ENCODE peak calls at places on chromosomes 3 and 15, in four cellular contexts. F is fibroblast of lung, S is HepG2, T is psoas muscle. I is an unnamed sample.

GRCh38 chr3:172317984-172318383 is 130.3 kb downstream of the GHSR start:
- DNase-seq in F (peak; percentile 96), S (no peak), T (peak; percentile 53), I (peak; percentile 53)

GRCh38 chr3:156433910-156434309 is 121.0 kb downstream of the SSR3 start:
- DNase-seq in F (peak; percentile 32), S (no peak), T (no peak), I (no peak)

GRCh38 chr3:60917136-60917535 is 334.1 kb downstream of the FHIT start:
- DNase-seq in F (no peak), S (no peak), T (no peak), I (no peak)

GRCh38 chr3:13782501-13782900 is 97.4 kb downstream of the WNT7A start:
- DNase-seq in F (no peak), S (no peak), T (no peak), I (peak; percentile 32)

GRCh38 chr15:31080618-31081017 is 20.9 kb downstream of the TRPM1 start:
- DNase-seq in F (peak; percentile 48), S (no peak), T (peak; percentile 32), I (peak; percentile 79)

GRCh38 chr15:43266834-43267233 is at the start of gene TGM5:
- DNase-seq in F (no peak), S (no peak), T (no peak), I (no peak)

GRCh38 chr3:42745776-42746454 is 27.1 kb downstream of the CCDC13 start:
- DNase-seq in F (no peak), S (no peak), T (no peak), I (no peak)

GRCh38 chr3:134315286-134316106 is 58.8 kb downstream of the AMOTL2 start:
- DNase-seq in F (peak; percentile 71), S (no peak), T (peak; percentile 88), I (no peak)

GRCh38 chr15:25582886-25583285 is 144.1 kb upstream of the UBE3A start:
- DNase-seq in F (no peak), S (no peak), T (no peak), I (no peak)

GRCh38 chr3:24607281-24607680 is 112.6 kb upstream of the THRB start:
- DNase-seq in F (no peak), S (no peak), T (no peak), I (no peak)

GRCh38 chr3:83035704-83036010 is 1274.2 kb upstream of the GBE1 start:
- DNase-seq in F (no peak), S (no peak), T (no peak), I (peak; percentile 17)

GRCh38 chr3:105868450-105868744 is 415 bp downstream of the CBLB start:
- DNase-seq in F (peak; percentile 46), S (peak; percentile 35), T (peak; percentile 53), I (peak; percentile 82)

GRCh38 chr3:136659253-136659652 is 92.9 kb downstream of the STAG1 start:
- DNase-seq in F (peak; percentile 86), S (no peak), T (no peak), I (no peak)

GRCh38 chr3:123834631-123835030 is 49.5 kb downstream of the MYLK start:
- DNase-seq in F (peak; percentile 53), S (no peak), T (no peak), I (no peak)

GRCh38 chr3:141642215-141642614 is 95.9 kb upstream of the RNF7 start:
- DNase-seq in F (no peak), S (peak; percentile 46), T (no peak), I (no peak)

GRCh38 chr3:50264389-50264963 is 4.5 kb upstream of the SEMA3B start:
- DNase-seq in F (peak; percentile 93), S (peak; percentile 98), T (peak; percentile 74), I (peak; percentile 86)

GRCh38 chr3:36525115-36525711 is 144.9 kb downstream of the STAC start:
- DNase-seq in F (no peak), S (no peak), T (no peak), I (no peak)

GRCh38 chr3:65955792-65956477 is 82.8 kb downstream of the MAGI1 start:
- DNase-seq in F (peak; percentile 40), S (peak; percentile 93), T (no peak), I (no peak)

GRCh38 chr3:49566312-49566711 is 12.0 kb downstream of the BSN start:
- DNase-seq in F (no peak), S (no peak), T (no peak), I (no peak)

GRCh38 chr3:177899275-177900067 is 636.8 kb upstream of the KCNMB2 start:
- DNase-seq in F (no peak), S (no peak), T (no peak), I (no peak)

GRCh38 chr3:132038198-132038825 is 3.5 kb upstream of the CPNE4 start:
- DNase-seq in F (peak; percentile 47), S (peak; percentile 10), T (no peak), I (no peak)

GRCh38 chr3:95028688-95029087 is 965.8 kb downstream of the NSUN3 start:
- DNase-seq in F (no peak), S (no peak), T (no peak), I (no peak)

GRCh38 chr3:48501196-48501595 is 2.8 kb downstream of the SHISA5 start:
- DNase-seq in F (no peak), S (no peak), T (no peak), I (no peak)

GRCh38 chr3:8482960-8483665 is 18.5 kb upstream of the LMCD1 start:
- DNase-seq in F (peak; percentile 95), S (peak; percentile 75), T (peak; percentile 73), I (peak; percentile 55)

GRCh38 chr15:33722005-33722672 is 246.2 kb upstream of the CHRM5 start:
- DNase-seq in F (peak; percentile 40), S (no peak), T (no peak), I (no peak)

GRCh38 chr3:42157915-42158538 is 66.9 kb downstream of the TRAK1 start:
- DNase-seq in F (no peak), S (no peak), T (no peak), I (no peak)

GRCh38 chr3:140145501-140145900 is 210.5 kb downstream of the CLSTN2 start:
- DNase-seq in F (no peak), S (no peak), T (no peak), I (no peak)

GRCh38 chr15:75928680-75929608 is 25.3 kb downstream of the FBXO22 start:
- DNase-seq in F (peak; percentile 39), S (peak; percentile 20), T (no peak), I (no peak)

GRCh38 chr3:108946292-108947290 is 7.1 kb downstream of the GUCA1C start:
- DNase-seq in F (no peak), S (no peak), T (no peak), I (no peak)

GRCh38 chr3:187958432-187959003 is 195.4 kb upstream of the LPP start:
- DNase-seq in F (no peak), S (no peak), T (no peak), I (no peak)

GRCh38 chr15:48325400-48325799 is 5.8 kb upstream of the DUT start:
- DNase-seq in F (no peak), S (no peak), T (no peak), I (no peak)

GRCh38 chr3:50167782-50168317 is 12.7 kb downstream of the SEMA3F start:
- DNase-seq in F (no peak), S (no peak), T (no peak), I (no peak)

GRCh38 chr3:15345608-15346137 is 13.3 kb upstream of the SH3BP5 start:
- DNase-seq in F (no peak), S (no peak), T (no peak), I (no peak)
- H3K4me1 ChIP-seq in F (no peaks in the 10 kb centered on the region), S (no peaks in the 10 kb centered on the region), T (peaks cover 5% of the 10 kb centered on the region), I (peaks cover 5% of the 10 kb centered on the region)

GRCh38 chr15:50765202-50765967 is at the start of gene SPPL2A:
- DNase-seq in F (peak; percentile 90), S (peak; percentile 89), T (peak; percentile 90), I (peak; percentile 89)
- H3K4me1 ChIP-seq in F (peaks cover 4% of the 10 kb centered on the region), S (peaks cover 47% of the 10 kb centered on the region), T (peaks cover 28% of the 10 kb centered on the region), I (peaks cover 26% of the 10 kb centered on the region)

GRCh38 chr3:185932213-185932612 is 5.6 kb downstream of the TRA2B start:
- DNase-seq in F (no peak), S (no peak), T (no peak), I (no peak)
- H3K4me1 ChIP-seq in F (peaks cover 11% of the 10 kb centered on the region), S (peaks cover 68% of the 10 kb centered on the region), T (peaks cover 74% of the 10 kb centered on the region), I (peaks cover 84% of the 10 kb centered on the region)

DNA sequence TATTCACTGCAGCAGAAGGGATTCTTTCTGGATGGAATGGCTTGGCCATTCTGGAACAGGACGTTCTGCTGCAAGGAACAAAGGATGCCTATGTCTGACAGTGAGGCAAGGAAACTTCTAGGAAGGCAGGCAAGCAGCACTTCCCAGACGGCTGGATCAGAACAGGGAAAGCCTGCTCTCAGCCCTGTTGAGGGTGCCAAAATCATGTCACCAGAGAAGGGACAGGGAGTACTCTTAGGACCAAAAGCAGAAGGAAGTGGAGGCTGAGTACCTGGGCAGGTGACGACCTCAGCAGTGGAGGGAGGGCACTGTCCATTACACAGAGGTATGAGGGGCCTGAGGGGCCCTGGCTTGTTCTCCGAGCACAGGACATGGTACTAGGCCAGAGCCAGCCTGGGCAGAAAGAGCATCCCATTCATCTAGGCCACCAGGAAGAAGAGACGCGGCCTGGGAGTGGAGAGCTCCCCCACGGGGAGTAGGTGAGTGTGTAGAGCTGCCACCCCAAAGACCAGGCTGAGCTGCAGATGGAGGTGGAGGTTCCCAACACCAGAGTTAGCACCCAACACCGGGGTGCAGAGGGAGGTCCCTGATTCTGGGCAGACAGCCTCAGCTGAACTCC is 9.6 kb downstream of the KLF15 start:
- DNase-seq in F (no peak), S (no peak), T (peak; percentile 9), I (peak; percentile 39)
- H3K4me1 ChIP-seq in F (no peaks in the 10 kb centered on the region), S (peaks cover 27% of the 10 kb centered on the region), T (peaks cover 50% of the 10 kb centered on the region), I (peaks cover 33% of the 10 kb centered on the region)

GRCh38 chr15:63893866-63894661 is 60.3 kb upstream of the HERC1 start:
- DNase-seq in F (no peak), S (no peak), T (peak; percentile 71), I (peak; percentile 24)
- H3K4me1 ChIP-seq in F (peaks cover 12% of the 10 kb centered on the region), S (peaks cover 22% of the 10 kb centered on the region), T (peaks cover 63% of the 10 kb centered on the region), I (peaks cover 42% of the 10 kb centered on the region)

I was measured in lower lobe of right lung.